ENCODE peak calls at places on chromosomes 6 and 20, in four cellular contexts. E is HS-5, X is HCEC 1CT, D is hypothalamus. Z is an unnamed sample.

GRCh38 chr6:118305081-118305480 is 243.0 kb upstream of the PLN start:
- DNase-seq in E (no peak), D (no peak), X (no peak), Z (no peak)

GRCh38 chr6:44010411-44011349 is 116.6 kb downstream of the MRPL14 start:
- DNase-seq in E (peak), D (no peak), X (peak), Z (peak)

GRCh38 chr20:20821496-20822260 is 109.2 kb upstream of the RALGAPA2 start:
- DNase-seq in E (no peak), X (no peak), D (no peak), Z (no peak)

GRCh38 chr6:78565997-78566396 is 301.4 kb upstream of the IRAK1BP1 start:
- DNase-seq in E (no peak), X (no peak), D (no peak), Z (no peak)

GRCh38 chr6:4394786-4395185 is 259.4 kb upstream of the ECI2 start:
- DNase-seq in X (no peak), E (no peak), D (no peak), Z (no peak)

GRCh38 chr6:18265099-18265372 is 706 bp upstream of the DEK start:
- DNase-seq in X (no peak), E (no peak), D (no peak), Z (no peak)

GRCh38 chr20:15214051-15214450 is 876.6 kb upstream of the FLRT3 start:
- DNase-seq in D (no peak), E (no peak), X (no peak), Z (no peak)

GRCh38 chr6:70398783-70399730 is 14.3 kb upstream of the FAM135A start:
- DNase-seq in X (peak), D (no peak), E (peak), Z (peak)

GRCh38 chr6:99330159-99330558 is 19.3 kb downstream of the FAXC start:
- DNase-seq in D (no peak), X (peak), E (peak), Z (peak)

GRCh38 chr6:82330171-82330804 is 33.3 kb upstream of the TPBG start:
- DNase-seq in X (no peak), D (no peak), E (no peak), Z (no peak)

GRCh38 chr20:8389381-8390368 is 257.6 kb downstream of the PLCB1 start:
- DNase-seq in D (no peak), X (peak), E (no peak), Z (peak)

GRCh38 chr20:44080646-44081267 is 106.2 kb downstream of the JPH2 start:
- DNase-seq in X (peak), D (no peak), E (peak), Z (peak)

GRCh38 chr20:54197621-54198604 is 10.0 kb upstream of the PFDN4 start:
- DNase-seq in D (no peak), E (peak), X (peak), Z (peak)

GRCh38 chr6:105601541-105602174 is 198.8 kb upstream of the PREP start:
- DNase-seq in E (peak), D (no peak), X (peak), Z (peak)

GRCh38 chr6:16572943-16573342 is 188.3 kb downstream of the ATXN1 start:
- DNase-seq in E (no peak), X (no peak), D (no peak), Z (no peak)

GRCh38 chr6:127690092-127690491 is 113.1 kb downstream of the C6orf58 start:
- DNase-seq in E (no peak), D (no peak), X (peak), Z (peak)

GRCh38 chr6:33977606-33978438 is 168.1 kb downstream of the GRM4 start:
- DNase-seq in X (no peak), D (no peak), E (no peak), Z (no peak)

GRCh38 chr20:54267510-54268003 is 59.7 kb downstream of the PFDN4 start:
- DNase-seq in D (no peak), X (no peak), E (no peak), Z (no peak)

GRCh38 chr20:36116813-36117441 is 37.6 kb upstream of the EPB41L1 start:
- DNase-seq in D (no peak), X (peak), E (peak), Z (peak)

GRCh38 chr6:127514396-127515227 is 4.5 kb downstream of the MTCL3 start:
- DNase-seq in X (peak), E (no peak), D (peak), Z (no peak)

GRCh38 chr20:62332421-62332820 is 29.6 kb downstream of the ADRM1 start:
- DNase-seq in X (no peak), D (no peak), E (no peak), Z (no peak)

GRCh38 chr6:15904651-15905376 is 224.1 kb upstream of the MYLIP start:
- DNase-seq in E (no peak), D (no peak), X (no peak), Z (no peak)

GRCh38 chr6:147126618-147127022 is 77.6 kb upstream of the STXBP5 start:
- DNase-seq in E (no peak), X (no peak), D (no peak), Z (no peak)

GRCh38 chr6:115783402-115784061 is 277.2 kb downstream of the FRK start:
- DNase-seq in X (no peak), E (peak), D (no peak), Z (no peak)

GRCh38 chr6:14026831-14027539 is 90.6 kb upstream of the CD83 start:
- DNase-seq in X (no peak), D (no peak), E (no peak), Z (no peak)

Z was measured in RKO.